ENCODE peak calls at places on chromosomes 5 and 9, in four cellular contexts. D is RWPE1, Q is B cell, Y is mesothelial cell of epicardium. G is an unnamed sample.

GRCh38 chr5:136192526-136193395 is at the start of gene SMIM32:
- DNase-seq in D (no peak), Q (no peak), Y (peak), G (no peak)

GRCh38 chr5:91499943-91500531 is 116.9 kb upstream of the ARRDC3 start:
- DNase-seq in Q (peak), D (peak), Y (no peak), G (peak)

GRCh38 chr9:79672891-79673290 is 101.1 kb downstream of the TLE4 start:
- DNase-seq in Q (no peak), D (no peak), Y (no peak), G (no peak)

GRCh38 chr9:93223241-93224180 is 39.6 kb downstream of the WNK2 start:
- DNase-seq in Y (no peak), D (peak), Q (no peak), G (no peak)

GRCh38 chr5:180161420-180162303 is 47.3 kb downstream of the RASGEF1C start:
- DNase-seq in Y (no peak), Q (no peak), D (no peak), G (no peak)

GRCh38 chr5:78495800-78496199 is 135.4 kb downstream of the SCAMP1 start:
- DNase-seq in D (no peak), Q (no peak), Y (no peak), G (no peak)

GRCh38 chr5:926416-927171 is 33.9 kb downstream of the TRIP13 start:
- DNase-seq in D (peak), Y (peak), Q (peak), G (peak)

GRCh38 chr5:132971483-132972435 is 8.3 kb upstream of the AFF4 start:
- DNase-seq in Y (no peak), D (no peak), Q (no peak), G (no peak)

GRCh38 chr5:157745041-157745456 is 1.5 kb downstream of the LSM11 start:
- DNase-seq in Q (no peak), D (no peak), Y (no peak), G (no peak)

GRCh38 chr5:179250561-179251225 is 94.6 kb downstream of the ADAMTS2 start:
- DNase-seq in Q (no peak), Y (no peak), D (no peak), G (no peak)

GRCh38 chr9:137680445-137681358 is 61.9 kb downstream of the EHMT1 start:
- DNase-seq in Q (no peak), D (no peak), Y (no peak), G (no peak)

GRCh38 chr9:138022121-138022741 is 144.6 kb downstream of the CACNA1B start:
- DNase-seq in Q (no peak), D (no peak), Y (no peak), G (no peak)

GRCh38 chr5:118551031-118551430 is 437.3 kb downstream of the DTWD2 start:
- DNase-seq in D (no peak), Y (no peak), Q (no peak), G (no peak)

GRCh38 chr5:181203093-181203711 is 1.8 kb downstream of the TRIM7 start:
- DNase-seq in Q (no peak), D (peak), Y (no peak), G (no peak)

GRCh38 chr5:32814620-32815019 is 103.5 kb downstream of the NPR3 start:
- DNase-seq in D (no peak), Q (no peak), Y (no peak), G (no peak)

GRCh38 chr5:154288145-154288544 is 97.6 kb downstream of the GALNT10 start:
- DNase-seq in Y (no peak), D (no peak), Q (no peak), G (no peak)

GRCh38 chr9:128636024-128636390 is 20.6 kb downstream of the DYNC2I2 start:
- DNase-seq in D (peak), Q (no peak), Y (no peak), G (no peak)

GRCh38 chr5:134466241-134467069 is 54.8 kb upstream of the CDKN2AIPNL start:
- DNase-seq in Y (peak), D (peak), Q (peak), G (peak)

GRCh38 chr9:27440888-27441740 is 83.0 kb upstream of the IFNK start:
- DNase-seq in D (no peak), Q (no peak), Y (no peak), G (no peak)

GRCh38 chr9:82127993-82128710 is 139.6 kb downstream of the SPATA31D1 start:
- DNase-seq in Y (no peak), D (no peak), Q (peak), G (peak)

GRCh38 chr5:69024241-69024651 is 69.6 kb upstream of the SLC30A5 start:
- DNase-seq in Q (peak), Y (no peak), D (peak), G (peak)

GRCh38 chr5:32276173-32276853 is 36.4 kb downstream of the MTMR12 start:
- DNase-seq in D (peak), Q (peak), Y (no peak), G (peak)

GRCh38 chr5:63211413-63212132 is 633.0 kb downstream of the LRRC70 start:
- DNase-seq in Y (no peak), D (no peak), Q (no peak), G (no peak)

GRCh38 chr5:135031813-135032612 is 2.0 kb downstream of the PITX1 start:
- DNase-seq in Q (peak), D (no peak), Y (no peak), G (no peak)

GRCh38 chr5:77129386-77129785 is 42.3 kb upstream of the ZBED3 start:
- DNase-seq in D (peak), Q (peak), Y (peak), G (no peak)

GRCh38 chr5:160064979-160065619 is 54.2 kb downstream of the PWWP2A start:
- DNase-seq in Y (no peak), D (peak), Q (no peak), G (no peak)

GRCh38 chr5:133051117-133051546 is 681 bp upstream of the HSPA4 start:
- DNase-seq in Q (no peak), D (no peak), Y (no peak), G (no peak)

DNA sequence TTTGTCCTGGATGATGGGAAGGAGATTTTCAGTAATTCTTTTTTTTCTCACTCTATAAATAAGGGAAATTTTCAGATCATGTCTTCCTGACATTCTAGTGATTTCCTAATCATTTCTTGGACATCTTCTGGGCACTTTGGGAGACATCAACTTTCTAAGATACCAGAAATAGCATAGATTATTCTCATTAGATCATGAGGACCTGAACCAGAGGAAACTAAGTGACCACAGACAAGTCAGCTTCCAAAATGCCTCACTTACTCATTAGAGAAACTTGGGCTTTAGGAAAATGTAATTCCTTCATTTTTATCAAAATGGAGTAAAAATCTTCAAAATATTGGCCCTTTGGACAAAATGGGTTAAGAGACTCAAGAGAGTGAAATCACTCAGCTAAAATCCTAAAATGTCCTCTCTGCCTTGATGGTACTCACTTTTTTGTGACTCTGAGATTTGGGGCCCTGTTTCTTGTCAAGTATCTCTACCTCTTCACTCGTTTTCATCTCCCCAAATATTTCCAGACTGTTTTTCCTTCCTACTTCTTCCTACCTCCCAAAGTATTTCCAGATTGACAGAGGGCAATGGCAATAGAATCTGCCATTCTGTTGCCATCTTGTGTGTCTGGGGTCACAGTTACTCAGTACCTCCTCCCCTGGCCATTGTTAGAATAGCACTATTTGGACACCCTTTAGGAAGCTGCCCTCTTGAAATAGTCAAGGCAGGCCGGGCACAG is 194.5 kb downstream of the NR3C1 start:
- DNase-seq in D (no peak), Q (no peak), Y (no peak), G (no peak)
- TF ChIP-seq CTCF in D (no peak), Q (no peak), Y (no peak), G (peak)

DNA sequence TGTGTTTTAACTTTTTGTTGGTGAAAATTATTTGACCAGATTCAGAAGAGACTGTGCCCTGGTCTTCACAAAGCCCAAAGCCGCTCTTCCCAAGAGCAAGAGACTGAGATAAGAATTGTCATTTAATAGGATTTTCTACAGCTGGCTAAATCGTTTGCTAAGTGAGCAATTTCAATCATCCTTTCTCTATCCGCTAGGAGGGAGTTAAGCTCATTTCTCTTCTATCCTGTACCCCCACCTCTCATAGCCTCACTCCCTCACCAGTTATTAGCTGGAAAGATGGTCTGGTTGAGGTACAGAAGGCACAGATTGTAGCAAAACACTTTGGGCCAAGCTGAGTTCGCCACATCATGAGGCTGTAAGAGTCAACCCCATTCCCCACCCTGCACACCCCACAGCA is 43.0 kb upstream of the SIL1 start:
- DNase-seq in Q (no peak), D (no peak), Y (no peak), G (no peak)
- TF ChIP-seq CTCF in Q (no peak), D (no peak), Y (no peak), G (no peak)

GRCh38 chr9:131366745-131367401 is 27.0 kb upstream of the PRRC2B start:
- DNase-seq in Y (no peak), D (peak), Q (no peak), G (no peak)
- TF ChIP-seq CTCF in Y (no peak), D (peak), Q (no peak), G (peak)

GRCh38 chr5:168578506-168579205 is 512 bp downstream of the PANK3 start:
- DNase-seq in Q (no peak), Y (no peak), D (no peak), G (no peak)
- TF ChIP-seq CTCF in Q (no peak), Y (no peak), D (no peak), G (no peak)

DNA sequence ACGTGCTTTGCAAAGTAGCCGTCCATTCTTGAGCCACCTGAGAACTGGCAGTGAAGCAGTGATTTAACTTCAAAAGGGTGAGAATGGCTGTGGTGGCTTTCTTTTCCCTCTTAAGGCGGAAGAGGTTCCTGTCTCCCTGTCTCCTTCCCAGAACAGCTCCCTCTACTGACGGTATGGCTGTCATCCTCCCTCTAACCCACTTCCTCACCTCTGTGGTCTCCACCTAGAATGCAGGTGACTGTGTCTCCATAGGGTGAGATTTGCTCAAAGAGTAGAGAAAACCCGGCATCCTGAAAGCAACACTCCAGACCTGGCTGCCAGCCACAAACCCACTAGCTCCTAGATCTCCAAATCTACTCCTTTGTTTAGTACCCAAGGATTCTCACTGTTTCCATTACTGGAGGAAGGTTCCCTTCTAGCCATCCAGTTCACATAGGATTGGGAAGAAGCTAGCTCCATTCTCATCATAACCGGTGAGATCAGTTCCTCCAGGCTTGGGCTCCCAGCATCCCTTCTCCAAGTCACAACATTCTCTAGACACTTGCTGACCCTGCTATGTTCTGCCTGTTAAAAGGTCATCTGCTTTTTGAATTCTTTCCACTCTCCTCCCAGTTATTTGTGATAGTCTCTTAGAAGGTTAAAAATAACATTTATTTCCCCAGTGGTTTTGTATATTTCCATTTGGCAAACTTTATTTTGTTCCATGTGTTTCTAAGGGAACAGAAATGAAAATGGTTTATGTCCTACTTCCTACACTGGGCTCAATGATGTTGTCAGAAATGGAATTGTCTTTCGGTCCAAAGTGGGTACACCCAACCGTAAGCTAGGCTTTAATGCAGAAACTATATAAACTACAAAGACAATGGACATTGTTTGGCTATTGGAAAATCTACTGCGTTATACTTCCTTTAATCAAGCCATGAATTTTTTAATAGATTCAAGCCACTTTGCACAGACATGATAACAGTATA is 269.4 kb downstream of the CWC27 start:
- DNase-seq in Q (no peak), D (no peak), Y (no peak), G (no peak)
- TF ChIP-seq CTCF in Q (peak), D (no peak), Y (no peak), G (peak)

GRCh38 chr9:132982508-132982907 is 4.0 kb downstream of the GFI1B start:
- DNase-seq in Y (no peak), D (no peak), Q (no peak), G (no peak)

GRCh38 chr9:132978451-132979087 is at the start of gene GFI1B:
- DNase-seq in Y (no peak), D (no peak), Q (no peak), G (no peak)

GRCh38 chr9:132973713-132974112 is 4.8 kb upstream of the GFI1B start:
- DNase-seq in D (peak), Q (no peak), Y (no peak), G (no peak)

GRCh38 chr9:132976571-132976970 is 1.9 kb upstream of the GFI1B start:
- DNase-seq in D (no peak), Q (no peak), Y (no peak), G (no peak)

DNA sequence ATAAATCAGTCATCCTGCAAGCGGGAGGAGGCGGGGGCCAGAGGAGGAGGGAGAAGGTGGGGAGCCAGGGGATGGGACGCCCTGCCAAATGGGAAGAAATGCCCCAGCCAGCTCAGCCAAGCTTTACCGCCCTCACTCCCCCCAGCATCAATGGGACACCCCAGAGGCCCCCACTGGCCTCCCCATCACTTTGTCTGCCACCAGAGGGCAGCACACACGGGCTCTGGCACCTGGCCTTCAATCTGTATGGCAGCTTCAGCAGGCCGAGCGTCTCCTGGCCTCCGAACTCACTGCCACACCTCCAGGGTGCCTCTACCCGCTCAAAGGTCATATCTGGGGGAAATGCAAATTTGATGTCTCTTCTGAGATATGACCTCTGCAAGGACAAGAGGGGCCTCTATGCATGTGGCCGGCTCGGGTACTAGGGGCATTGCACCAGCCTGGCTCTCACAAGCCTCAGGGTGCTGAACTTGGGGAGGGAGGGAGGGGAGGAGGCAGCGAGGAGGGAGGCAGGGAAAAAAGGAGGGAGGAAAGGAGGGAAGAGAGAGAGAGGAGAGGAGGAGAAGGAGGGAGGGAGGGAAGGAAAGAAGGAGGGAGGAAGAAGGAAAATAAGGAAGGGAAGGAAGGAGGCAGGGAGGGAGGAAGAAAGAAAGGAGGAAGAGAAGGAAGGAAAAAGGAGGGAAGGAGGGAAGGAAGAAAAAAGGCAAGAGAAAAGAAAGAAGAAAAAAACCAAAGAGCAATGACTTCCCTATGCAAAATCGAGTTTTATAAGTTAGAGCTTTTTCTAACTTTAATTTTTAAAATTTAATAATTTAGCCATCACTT is 656 bp upstream of the GFI1B start:
- DNase-seq in Y (peak), D (peak), Q (peak), G (peak)
- TF ChIP-seq CTCF in Y (peak), D (peak), Q (peak), G (peak)

GRCh38 chr5:105034335-105034734 is 1471.7 kb upstream of the NUDT12 start:
- DNase-seq in D (no peak), Y (no peak), Q (no peak), G (no peak)

GRCh38 chr5:105032917-105033316 is 1470.3 kb upstream of the NUDT12 start:
- DNase-seq in D (no peak), Q (no peak), Y (no peak), G (no peak)

GRCh38 chr5:105030153-105030552 is 1467.6 kb upstream of the NUDT12 start:
- DNase-seq in Q (no peak), D (no peak), Y (no peak), G (no peak)

DNA sequence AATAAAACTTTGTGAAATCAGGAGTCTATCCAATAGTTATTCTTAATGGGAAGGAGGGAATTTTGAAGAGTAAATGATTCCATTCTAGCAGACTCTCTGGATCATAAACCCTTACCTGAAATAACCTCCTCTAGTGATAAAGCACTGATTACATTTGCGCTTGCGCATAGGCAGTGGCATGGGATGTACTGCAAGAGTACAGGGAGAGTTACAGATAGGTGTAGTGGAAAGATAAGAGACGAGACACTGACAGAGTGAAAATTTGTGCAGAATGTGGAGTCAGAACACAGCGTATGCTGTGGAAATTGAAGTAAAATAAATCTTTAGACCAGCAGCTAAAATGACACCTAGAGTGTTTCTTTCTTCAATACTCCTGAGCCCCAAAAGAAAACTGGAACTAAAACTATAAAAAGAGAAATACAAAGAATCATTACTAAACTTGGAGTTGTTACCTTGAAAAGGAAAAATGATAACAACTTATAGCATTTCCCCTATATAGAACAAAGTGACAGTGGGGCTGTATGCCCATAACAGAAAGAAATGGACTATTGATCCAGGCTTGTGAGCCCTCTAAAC is 1471.1 kb upstream of the NUDT12 start:
- DNase-seq in Q (no peak), Y (no peak), D (no peak), G (no peak)
- TF ChIP-seq CTCF in Q (no peak), Y (no peak), D (no peak), G (no peak)

DNA sequence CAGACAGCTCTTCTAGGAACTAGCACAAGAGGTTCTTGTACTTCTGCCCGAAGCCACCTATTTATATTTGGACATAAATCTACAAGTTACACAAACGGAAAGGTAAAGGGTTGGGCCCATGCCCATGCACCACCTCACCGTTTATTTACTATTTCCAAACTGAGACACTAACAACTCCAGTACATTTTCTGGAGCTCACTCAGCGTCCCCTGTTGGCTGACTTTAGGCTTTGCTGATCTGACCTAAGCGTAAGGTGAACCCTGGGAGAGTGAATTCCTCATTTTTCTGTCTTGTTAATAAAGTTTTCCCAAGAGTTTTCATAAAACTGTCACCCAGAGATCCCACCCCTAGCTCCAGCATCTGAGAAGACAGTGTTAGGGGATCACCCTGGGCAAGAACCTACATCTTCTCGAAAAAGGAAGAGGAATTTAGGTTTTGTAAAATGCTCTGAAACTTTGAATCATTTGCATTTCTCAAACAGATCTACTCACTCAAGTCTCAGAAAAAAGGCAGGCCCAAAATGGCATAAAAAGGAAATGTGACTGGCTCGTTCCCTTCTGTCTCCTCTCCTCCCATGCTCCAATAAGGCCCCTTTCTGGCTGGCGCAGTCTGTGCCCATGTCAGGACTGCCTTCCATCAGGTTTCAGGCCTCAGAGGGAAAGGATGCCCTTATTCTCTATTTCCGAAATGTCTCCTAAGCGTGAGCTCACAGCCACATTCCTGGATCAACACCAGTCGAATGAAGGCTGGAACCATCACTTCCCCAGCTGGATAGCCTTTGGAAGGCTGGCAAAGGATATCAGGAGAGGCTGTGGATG is 201.3 kb downstream of the FANCC start:
- DNase-seq in D (no peak), Q (no peak), Y (no peak), G (no peak)
- TF ChIP-seq CTCF in D (no peak), Q (no peak), Y (no peak), G (no peak)

GRCh38 chr5:150561192-150561512 is 53.2 kb downstream of the NDST1 start:
- DNase-seq in Q (no peak), D (no peak), Y (no peak), G (no peak)
- TF ChIP-seq CTCF in Q (peak), D (no peak), Y (no peak), G (no peak)